ENCODE peak calls at places on chromosomes 11 and 22, in ten cellular contexts. L is HepG2; D is CD8-positive, alpha-beta T cell; U is body of pancreas; Y is naive thymus-derived CD4-positive, alpha-beta T cell; V is PC-9; M is aorta; E is HFF-Myc; Z is neural progenitor cell; F is left ventricle myocardium inferior. N is an unnamed sample.

GRCh38 chr22:17492247-17492646 is 71.1 kb upstream of the SLC25A18 start:
- DNase-seq in F (peak; percentile 21), M (no peak), U (no peak), E (no peak), V (no peak), Z (no peak), D (no peak), Y (no peak), L (no peak), N (no peak)

GRCh38 chr11:78717031-78717430 is 142.4 kb upstream of the NARS2 start:
- DNase-seq in Z (no peak), V (no peak), L (no peak), M (no peak), U (no peak), E (no peak), Y (no peak), D (no peak), F (no peak), N (no peak)

GRCh38 chr22:39966522-39966921 is 6.3 kb downstream of the TMA7B start:
- DNase-seq in Y (no peak), V (no peak), Z (no peak), L (no peak), U (no peak), D (no peak), E (no peak), F (no peak), M (no peak), N (no peak)

GRCh38 chr11:130806746-130807145 is 109.5 kb downstream of the SNX19 start:
- DNase-seq in L (no peak), Y (no peak), U (no peak), D (no peak), V (no peak), Z (no peak), M (no peak), E (no peak), F (no peak), N (no peak)

GRCh38 chr11:47433991-47434786 is 8.0 kb upstream of the PSMC3 start:
- DNase-seq in V (no peak), D (no peak), Y (no peak), M (no peak), E (no peak), L (no peak), F (no peak), U (no peak), Z (no peak), N (no peak)

GRCh38 chr11:15884131-15884530 is 472.2 kb downstream of the SOX6 start:
- DNase-seq in F (no peak), V (no peak), M (no peak), E (no peak), D (no peak), Y (no peak), U (no peak), Z (no peak), L (no peak), N (no peak)

GRCh38 chr11:66237867-66238266 is 30.6 kb upstream of the RAB1B start:
- DNase-seq in L (no peak), V (no peak), Y (no peak), U (no peak), D (no peak), M (no peak), F (no peak), Z (no peak), E (no peak), N (no peak)

GRCh38 chr11:1760351-1761109 is 3.2 kb downstream of the CTSD start:
- DNase-seq in F (peak; percentile 89), Y (no peak), U (peak; percentile 49), V (peak; percentile 87), L (no peak), E (no peak), M (peak; percentile 94), D (no peak), Z (no peak), N (no peak)

GRCh38 chr11:9264381-9265210 is 554 bp downstream of the DENND5A start:
- DNase-seq in Z (peak; percentile 18), D (peak; percentile 11), L (no peak), V (peak; percentile 12), F (peak; percentile 51), M (peak; percentile 84), Y (peak; percentile 46), E (no peak), U (peak; percentile 37), N (peak; percentile 12)

GRCh38 chr22:34080501-34080900 is 160.2 kb upstream of the LARGE1 start:
- DNase-seq in Y (no peak), M (no peak), F (no peak), D (no peak), E (no peak), L (no peak), U (no peak), V (no peak), Z (no peak), N (no peak)

DNA sequence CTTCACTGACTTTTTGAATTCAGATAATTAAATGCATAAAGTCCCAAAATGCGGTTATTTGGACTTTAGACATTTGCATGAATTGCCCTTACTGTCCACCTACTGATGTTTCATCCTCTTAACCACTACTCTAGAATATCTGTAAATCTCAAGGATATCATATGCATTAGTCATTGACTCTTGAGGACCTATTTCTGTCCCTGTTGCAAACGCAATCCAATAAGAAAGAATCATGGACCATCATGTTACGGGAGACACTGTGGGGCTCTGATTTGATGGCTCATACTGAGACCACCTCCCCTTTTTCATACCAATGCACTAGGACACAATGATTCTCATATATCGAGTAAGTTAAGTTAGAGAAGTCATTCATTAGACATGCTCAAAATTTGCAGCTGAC is 14.3 kb downstream of the POU2AF2 start:
- DNase-seq in D (no peak), Y (no peak), V (no peak), Z (no peak), M (no peak), U (no peak), L (no peak), E (no peak), F (no peak), N (no peak)
- H3K4me3 ChIP-seq in D (no peak overlapping the region), Y (no peak overlapping the region), V (no peak overlapping the region), Z (no peak overlapping the region), M (no peak overlapping the region), U (no peak overlapping the region), L (no peak overlapping the region), E (no peak overlapping the region), F (no peak overlapping the region), N (no peak overlapping the region)

GRCh38 chr11:35247428-35247827 is 108.5 kb downstream of the CD44 start:
- DNase-seq in E (no peak), Z (no peak), Y (no peak), F (no peak), D (peak; percentile 59), U (no peak), L (no peak), M (no peak), V (no peak), N (peak; percentile 93)
- H3K4me3 ChIP-seq in E (no peak overlapping the region), Z (no peak overlapping the region), Y (no peak overlapping the region), F (no peak overlapping the region), D (no peak overlapping the region), U (no peak overlapping the region), L (no peak overlapping the region), M (no peak overlapping the region), V (no peak overlapping the region), N (no peak overlapping the region)

DNA sequence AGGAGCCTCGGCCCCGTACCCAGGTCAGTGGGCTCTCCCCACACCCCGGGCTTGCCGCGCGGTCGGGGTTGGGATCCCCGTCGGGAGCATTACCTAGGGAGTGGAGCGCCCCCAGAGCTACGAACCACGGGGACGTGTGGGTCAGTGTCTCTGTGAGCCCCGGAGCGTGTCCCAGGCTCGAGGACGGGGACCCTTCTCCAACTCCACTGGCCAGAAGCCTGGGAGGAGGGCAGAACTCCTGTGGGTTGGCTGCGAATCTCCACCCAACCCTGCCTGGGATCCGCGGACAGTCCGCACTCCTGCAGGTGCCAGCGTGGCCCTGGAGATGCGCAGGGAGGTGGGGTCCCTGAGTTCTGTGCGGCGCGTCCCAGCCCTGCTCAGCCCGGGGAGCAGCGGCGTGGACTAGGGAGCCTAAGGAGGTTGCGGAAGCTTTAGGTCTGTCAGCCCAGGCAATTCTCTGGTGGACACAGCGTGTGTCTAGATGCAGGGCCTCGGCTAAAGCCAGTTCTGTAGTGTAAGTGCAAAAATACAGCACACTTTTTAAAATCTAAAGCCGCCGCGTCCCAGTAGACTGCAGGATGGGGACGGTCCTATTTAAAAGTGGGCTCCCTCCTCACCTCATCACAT is 413 bp downstream of the PPFIBP2 start:
- DNase-seq in V (no peak), M (peak; percentile 77), U (no peak), F (peak; percentile 27), Y (no peak), Z (peak; percentile 42), E (no peak), D (no peak), L (no peak), N (no peak)
- H3K4me3 ChIP-seq in V (peak overlapping the region; percentile 77), M (peak overlapping the region; percentile 31), U (peak overlapping the region; percentile 61), F (peak overlapping the region; percentile 91), Y (peak overlapping the region; percentile 94), Z (peak overlapping the region; percentile 73), E (peak overlapping the region; percentile 52), D (peak overlapping the region; percentile 93), L (peak overlapping the region; percentile 72), N (peak overlapping the region; percentile 93)

GRCh38 chr11:114181752-114182151 is 114.4 kb upstream of the NNMT start:
- DNase-seq in F (no peak), Y (no peak), D (no peak), L (no peak), V (no peak), M (no peak), U (no peak), Z (no peak), E (no peak), N (no peak)

GRCh38 chr11:114178656-114179055 is 117.5 kb upstream of the NNMT start:
- DNase-seq in Z (no peak), L (no peak), U (no peak), D (no peak), E (no peak), Y (no peak), V (no peak), M (peak; percentile 19), F (no peak), N (no peak)

GRCh38 chr11:114181195-114181594 is 115.0 kb upstream of the NNMT start:
- DNase-seq in L (no peak), Y (no peak), E (no peak), Z (no peak), F (no peak), U (no peak), V (no peak), M (no peak), D (no peak), N (no peak)

GRCh38 chr11:114180301-114181055 is 115.7 kb upstream of the NNMT start:
- DNase-seq in U (peak; percentile 81), M (peak; percentile 79), E (no peak), Z (peak; percentile 45), F (no peak), Y (no peak), V (no peak), L (peak; percentile 12), D (no peak), N (no peak)

DNA sequence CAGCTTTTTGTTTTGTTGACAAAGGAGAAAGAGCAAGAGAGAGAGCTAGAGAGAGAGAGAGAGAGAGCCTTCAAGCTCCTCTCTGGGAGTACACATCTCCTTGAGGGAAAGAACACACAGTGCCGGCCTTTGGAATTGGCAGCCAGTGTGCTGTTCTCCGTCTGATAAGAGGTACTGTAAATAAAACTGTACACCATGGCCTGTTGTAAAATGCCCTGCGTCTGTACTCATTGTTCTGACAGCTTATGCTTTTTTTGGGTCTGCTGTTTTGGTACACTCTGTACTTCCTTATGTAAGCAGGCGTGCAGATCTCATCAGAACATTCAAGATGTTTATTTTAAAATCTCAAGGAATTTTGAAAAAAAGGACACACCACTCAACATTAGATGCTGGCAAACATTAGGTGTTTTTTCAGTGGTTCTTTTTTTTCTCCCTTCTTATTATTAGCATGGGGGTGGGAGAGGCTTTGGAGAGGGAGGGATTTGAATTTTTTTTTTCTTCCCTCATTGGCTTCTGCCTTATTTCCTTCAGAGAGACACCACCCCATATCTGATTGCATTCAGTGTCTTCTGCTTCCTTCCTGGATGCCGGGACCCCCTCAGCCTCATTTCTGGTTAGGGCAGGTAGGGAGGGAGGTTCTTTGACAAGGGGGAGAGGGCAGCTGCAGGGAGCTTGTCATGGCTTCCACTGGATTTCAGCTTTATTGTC is 116.8 kb upstream of the NNMT start:
- DNase-seq in D (no peak), Y (no peak), L (no peak), V (no peak), M (peak; percentile 85), U (peak; percentile 88), F (peak; percentile 83), E (no peak), Z (no peak), N (no peak)
- H3K4me3 ChIP-seq in D (no peak overlapping the region), Y (peak overlapping the region; percentile 12), L (no peak overlapping the region), V (no peak overlapping the region), M (peak overlapping the region; percentile 66), U (no peak overlapping the region), F (peak overlapping the region; percentile 52), E (no peak overlapping the region), Z (no peak overlapping the region), N (no peak overlapping the region)

N was measured in CD4-positive, alpha-beta memory T cell.